ENCODE peak calls at places on chromosome 22, in seven cellular contexts. B, H, X, U, T, Z and P are unnamed samples.

GRCh38 chr22:28963362-28963761 is 80.0 kb downstream of the ZNRF3 start:
- DNase-seq in H (no peak), T (no peak), Z (no peak), U (no peak), B (no peak), X (no peak), P (no peak)

GRCh38 chr22:25197335-25197734 is 2.3 kb upstream of the CRYBB3 start:
- DNase-seq in U (no peak), T (no peak), X (no peak), Z (no peak), H (no peak), B (no peak), P (no peak)

GRCh38 chr22:26471522-26471921 is 12.1 kb downstream of the HPS4 start:
- DNase-seq in U (no peak), B (peak; percentile 92), T (peak; percentile 29), H (no peak), Z (no peak), X (no peak), P (no peak)

GRCh38 chr22:17422736-17423343 is 53.6 kb downstream of the CECR2 start:
- DNase-seq in B (no peak), T (no peak), X (no peak), U (no peak), H (no peak), Z (no peak), P (no peak)

GRCh38 chr22:29070490-29070889 is 2.3 kb upstream of the KREMEN1 start:
- DNase-seq in B (no peak), Z (no peak), U (no peak), X (no peak), T (no peak), H (no peak), P (no peak)

GRCh38 chr22:35888181-35888870 is 140.3 kb downstream of the RBFOX2 start:
- DNase-seq in H (no peak), B (no peak), X (no peak), T (no peak), Z (no peak), U (no peak), P (no peak)

GRCh38 chr22:22380098-22381030 is 128.2 kb downstream of the ZNF280B start:
- DNase-seq in Z (no peak), T (no peak), B (peak; percentile 10), H (peak; percentile 81), X (no peak), U (no peak), P (no peak)

GRCh38 chr22:39414886-39415285 is 15.3 kb downstream of the TAB1 start:
- DNase-seq in X (no peak), H (no peak), Z (no peak), U (no peak), T (no peak), B (no peak), P (no peak)

GRCh38 chr22:43698403-43698802 is 113.7 kb downstream of the EFCAB6 start:
- DNase-seq in B (no peak), U (no peak), T (no peak), H (no peak), Z (no peak), X (no peak), P (no peak)

GRCh38 chr22:50074551-50075042 is 10.6 kb downstream of the MLC1 start:
- DNase-seq in U (peak; percentile 3), B (no peak), Z (no peak), X (no peak), H (peak; percentile 75), T (no peak), P (no peak)

GRCh38 chr22:48746789-48747425 is 1080.8 kb downstream of the BRD1 start:
- DNase-seq in X (no peak), Z (no peak), B (no peak), T (no peak), H (no peak), U (no peak), P (peak; percentile 77)

GRCh38 chr22:25680049-25680448 is 61.9 kb upstream of the MYO18B start:
- DNase-seq in X (no peak), T (no peak), Z (no peak), U (no peak), B (no peak), H (no peak), P (no peak)

GRCh38 chr22:20641919-20642579 is 131.9 kb upstream of the SERPIND1 start:
- DNase-seq in H (no peak), B (no peak), X (no peak), U (no peak), T (no peak), Z (no peak), P (no peak)

GRCh38 chr22:43993072-43993760 is 30.9 kb upstream of the PARVB start:
- DNase-seq in U (peak; percentile 47), X (peak; percentile 48), T (peak; percentile 84), Z (peak; percentile 64), B (peak; percentile 54), H (peak; percentile 94), P (no peak)

GRCh38 chr22:29265929-29266328 is 1.9 kb downstream of the RHBDD3 start:
- DNase-seq in T (peak; percentile 45), B (no peak), Z (no peak), X (no peak), U (no peak), H (no peak), P (no peak)

GRCh38 chr22:50730941-50731661 is 6.9 kb upstream of the ACR start:
- DNase-seq in T (no peak), X (peak; percentile 31), B (no peak), H (peak; percentile 88), Z (peak; percentile 14), U (no peak), P (peak; percentile 82)

GRCh38 chr22:39519681-39520053 is 695 bp upstream of the ATF4 start:
- DNase-seq in B (peak; percentile 31), Z (peak; percentile 66), U (no peak), H (peak; percentile 88), T (peak; percentile 79), X (no peak), P (peak; percentile 93)

GRCh38 chr22:39589880-39590279 is 19.3 kb downstream of the CACNA1I start:
- DNase-seq in Z (no peak), U (no peak), H (peak; percentile 74), B (no peak), X (no peak), T (no peak), P (no peak)

GRCh38 chr22:49078076-49078710 is 749.5 kb downstream of the BRD1 start:
- DNase-seq in U (no peak), T (no peak), H (no peak), Z (no peak), X (no peak), B (no peak), P (no peak)

GRCh38 chr22:32745251-32745995 is 56.1 kb upstream of the TIMP3 start:
- DNase-seq in T (peak; percentile 65), Z (peak; percentile 77), B (peak; percentile 2), X (peak; percentile 71), U (no peak), H (no peak), P (peak; percentile 70)

GRCh38 chr22:39178206-39179111 is 26.0 kb upstream of the CBX7 start:
- DNase-seq in B (peak; percentile 78), X (no peak), H (no peak), T (no peak), U (no peak), Z (no peak), P (no peak)

GRCh38 chr22:44892243-44892642 is 117.6 kb downstream of the PHF21B start:
- DNase-seq in U (no peak), Z (no peak), X (peak; percentile 4), T (no peak), B (no peak), H (peak; percentile 45), P (peak; percentile 74)

GRCh38 chr22:39362932-39363331 is 13.1 kb downstream of the SYNGR1 start:
- DNase-seq in X (no peak), U (no peak), Z (no peak), T (no peak), H (peak; percentile 44), B (no peak), P (no peak)

GRCh38 chr22:44484618-44485017 is 13.4 kb downstream of the RTL6 start:
- DNase-seq in U (no peak), T (no peak), X (no peak), Z (no peak), H (no peak), B (no peak), P (no peak)

GRCh38 chr22:33829549-33830280 is 90.6 kb downstream of the LARGE1 start:
- DNase-seq in X (no peak), H (no peak), U (no peak), Z (no peak), B (no peak), T (no peak), P (no peak)

GRCh38 chr22:20803696-20804324 is 29.9 kb downstream of the SERPIND1 start:
- DNase-seq in H (peak; percentile 76), B (peak; percentile 35), U (peak; percentile 18), X (peak; percentile 53), T (peak; percentile 41), Z (peak; percentile 28), P (no peak)

GRCh38 chr22:28819253-28820096 is 19.1 kb upstream of the XBP1 start:
- DNase-seq in B (peak; percentile 12), Z (no peak), H (no peak), T (no peak), X (peak; percentile 93), U (no peak), P (no peak)

GRCh38 chr22:49026476-49027121 is 801.1 kb downstream of the BRD1 start:
- DNase-seq in Z (no peak), U (no peak), X (no peak), B (no peak), H (peak; percentile 85), T (no peak), P (no peak)

GRCh38 chr22:22141771-22142591 is 102.6 kb upstream of the VPREB1 start:
- DNase-seq in H (no peak), T (no peak), X (no peak), U (no peak), Z (no peak), B (no peak), P (no peak)

GRCh38 chr22:27668828-27669797 is 132.4 kb downstream of the MN1 start:
- DNase-seq in H (no peak), T (no peak), B (peak; percentile 71), U (no peak), Z (no peak), X (peak; percentile 84), P (no peak)
- H3K4me3 ChIP-seq in H (no peak overlapping the region), T (no peak overlapping the region), B (no peak overlapping the region), U (no peak overlapping the region), Z (no peak overlapping the region), X (no peak overlapping the region), P (no peak overlapping the region)

DNA sequence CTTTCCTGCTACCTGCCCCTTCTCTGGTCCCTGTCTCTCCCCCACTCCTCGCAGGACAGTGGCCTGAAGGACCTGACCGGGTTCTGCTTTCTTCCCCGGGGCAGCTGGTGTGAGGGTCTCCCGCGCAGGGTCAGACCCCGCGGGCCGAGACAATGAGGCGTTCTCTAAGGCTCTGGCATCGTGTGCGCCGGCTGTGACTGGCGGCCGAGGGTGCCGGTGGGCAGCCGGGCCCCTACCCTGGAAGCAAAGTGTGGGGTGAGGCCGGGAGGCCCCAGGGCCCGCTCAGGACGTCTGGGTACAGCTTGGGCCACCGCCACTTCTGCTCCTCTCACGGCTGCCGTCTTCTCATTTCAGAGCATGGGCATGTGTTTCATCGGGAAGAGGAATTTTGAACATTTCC is 16.3 kb downstream of the TRMU start:
- DNase-seq in T (no peak), U (no peak), Z (no peak), B (no peak), H (no peak), X (no peak), P (no peak)
- H3K4me3 ChIP-seq in T (no peak overlapping the region), U (no peak overlapping the region), Z (no peak overlapping the region), B (no peak overlapping the region), H (no peak overlapping the region), X (no peak overlapping the region), P (no peak overlapping the region)

GRCh38 chr22:23803001-23803819 is 16.4 kb downstream of the SMARCB1 start:
- DNase-seq in U (no peak), X (no peak), Z (no peak), B (no peak), H (peak; percentile 37), T (no peak), P (no peak)
- H3K4me3 ChIP-seq in U (no peak overlapping the region), X (no peak overlapping the region), Z (no peak overlapping the region), B (no peak overlapping the region), H (no peak overlapping the region), T (no peak overlapping the region), P (no peak overlapping the region)

GRCh38 chr22:37241351-37242142 is 2.5 kb downstream of the RAC2 start:
- DNase-seq in T (no peak), B (no peak), X (no peak), Z (no peak), U (no peak), H (peak; percentile 46), P (no peak)
- H3K4me3 ChIP-seq in T (no peak overlapping the region), B (no peak overlapping the region), X (no peak overlapping the region), Z (no peak overlapping the region), U (peak overlapping the region; percentile 80), H (no peak overlapping the region), P (no peak overlapping the region)